ENCODE peak calls at places on chromosomes 11 and 22, in six cellular contexts. W is prostate gland; M is activated CD4-positive, alpha-beta T cell treated with anti-CD3 and anti-CD28 coated beads for 48 hours; C is omental fat pad; A is activated T-cell treated with anti-CD3 and anti-CD28 coated beads for 24 hours; Q is GM04504. J is an unnamed sample.

GRCh38 chr11:118258410-118258809 is 5.7 kb downstream of the MPZL2 start:
- DNase-seq in W (no peak), C (no peak), M (peak), Q (no peak), A (no peak), J (no peak)

GRCh38 chr11:57566035-57566504 is 1.4 kb downstream of the UBE2L6 start:
- DNase-seq in C (no peak), M (peak), Q (peak), W (peak), A (no peak), J (no peak)

GRCh38 chr22:22866381-22867111 is 21.1 kb upstream of the IGLL5 start:
- DNase-seq in Q (no peak), A (no peak), W (no peak), M (no peak), C (no peak), J (no peak)

GRCh38 chr11:3644817-3645235 is at the start of gene ART1:
- DNase-seq in M (peak), C (no peak), W (no peak), Q (no peak), A (no peak), J (no peak)

GRCh38 chr11:88475991-88476418 is 138.5 kb upstream of the CTSC start:
- DNase-seq in C (no peak), W (no peak), A (no peak), M (no peak), Q (peak), J (no peak)

GRCh38 chr11:352456-353180 is 16.7 kb upstream of the B4GALNT4 start:
- DNase-seq in Q (no peak), M (no peak), W (no peak), C (no peak), A (no peak), J (no peak)

GRCh38 chr11:131668867-131669780 is 298.7 kb downstream of the NTM start:
- DNase-seq in W (no peak), M (peak), A (peak), C (no peak), Q (no peak), J (no peak)

GRCh38 chr22:49048591-49048990 is 779.1 kb downstream of the BRD1 start:
- DNase-seq in A (no peak), Q (no peak), M (no peak), C (no peak), W (no peak), J (no peak)

GRCh38 chr11:64564947-64565889 is 25.8 kb upstream of the SLC22A12 start:
- DNase-seq in W (no peak), M (no peak), Q (no peak), A (no peak), C (no peak), J (no peak)

GRCh38 chr11:110452720-110453119 is 23.0 kb downstream of the FDX1 start:
- DNase-seq in Q (no peak), M (no peak), A (no peak), C (no peak), W (no peak), J (no peak)

GRCh38 chr22:44344407-44344806 is 31.7 kb upstream of the SHISAL1 start:
- DNase-seq in C (no peak), Q (no peak), W (no peak), M (no peak), A (no peak), J (no peak)

GRCh38 chr11:66126064-66126463 is 56.0 kb downstream of the PACS1 start:
- DNase-seq in W (no peak), A (no peak), M (peak), Q (no peak), C (no peak), J (no peak)

GRCh38 chr11:134751825-134752224 is 339.8 kb upstream of the B3GAT1 start:
- DNase-seq in Q (no peak), M (no peak), A (no peak), W (no peak), C (no peak), J (no peak)

GRCh38 chr11:118401880-118402590 is 629 bp downstream of the ATP5MG start:
- DNase-seq in Q (peak), A (no peak), W (no peak), M (no peak), C (no peak), J (peak)

GRCh38 chr11:116276051-116277044 is 496.4 kb downstream of the BUD13 start:
- DNase-seq in Q (no peak), W (peak), A (peak), C (peak), M (peak), J (no peak)